ENCODE peak calls at places on chromosomes 13 and 19, in seven cellular contexts. G is kidney tubule cell; V is osteocyte; L is stimulated activated CD8-positive, alpha-beta memory T cell treated with anti-CD3 and anti-CD28 coated beads, Interleukin-7, amount 100 ng/mL, for 1 hour; K is activated T-cell treated with anti-CD3 and anti-CD28 coated beads, Interleukin-2, amount 50 U/mL, for 72 hours; N is hepatic stellate cell; J is DMS153. C is an unnamed sample.

GRCh38 chr13:28299941-28300340 is 161.6 kb downstream of the PAN3 start:
- DNase-seq in N (no peak), V (no peak), G (no peak), K (no peak), J (no peak), L (no peak), C (no peak)

GRCh38 chr13:99151516-99151915 is 49.1 kb upstream of the UBAC2 start:
- DNase-seq in L (no peak), K (peak), G (peak), V (no peak), J (no peak), N (peak), C (no peak)

GRCh38 chr19:4909172-4909896 is at the start of gene UHRF1:
- DNase-seq in L (no peak), N (peak), J (peak), K (peak), G (peak), V (no peak), C (peak)

GRCh38 chr13:70457474-70457873 is 349.2 kb upstream of the KLHL1 start:
- DNase-seq in V (no peak), K (no peak), N (no peak), J (no peak), L (no peak), G (peak), C (no peak)

GRCh38 chr19:5690955-5691204 is 785 bp downstream of the RPL36 start:
- DNase-seq in N (no peak), K (peak), L (no peak), V (no peak), G (no peak), J (no peak), C (no peak)

GRCh38 chr19:8336665-8337064 is 6.4 kb downstream of the KANK3 start:
- DNase-seq in G (no peak), J (no peak), K (no peak), N (no peak), L (no peak), V (no peak), C (no peak)

GRCh38 chr13:93687261-93687660 is 460.7 kb downstream of the GPC6 start:
- DNase-seq in L (no peak), V (no peak), J (no peak), G (no peak), N (no peak), K (no peak), C (no peak)

GRCh38 chr13:86922936-86923335 is 748.2 kb upstream of the SLITRK5 start:
- DNase-seq in G (no peak), V (no peak), J (no peak), L (no peak), N (no peak), K (no peak), C (peak)

GRCh38 chr13:59424661-59425060 is 739.1 kb downstream of the DIAPH3 start:
- DNase-seq in K (no peak), N (no peak), G (peak), J (no peak), V (no peak), L (no peak), C (no peak)

GRCh38 chr13:41332829-41333228 is 21.8 kb downstream of the NAA16 start:
- DNase-seq in K (no peak), V (no peak), J (no peak), L (no peak), G (no peak), N (no peak), C (no peak)

GRCh38 chr19:41434450-41434849 is 5.3 kb downstream of the DMAC2 start:
- DNase-seq in N (no peak), K (no peak), V (no peak), J (no peak), L (no peak), G (no peak), C (no peak)

GRCh38 chr19:35090160-35090794 is 25.3 kb upstream of the FXYD3 start:
- DNase-seq in L (no peak), K (peak), N (peak), V (no peak), J (peak), G (peak), C (peak)

GRCh38 chr13:76594435-76594834 is 291.8 kb downstream of the KCTD12 start:
- DNase-seq in V (no peak), N (no peak), G (no peak), L (no peak), K (no peak), J (no peak), C (no peak)

GRCh38 chr19:5292843-5293606 is 47.6 kb downstream of the PTPRS start:
- DNase-seq in J (peak), K (peak), V (peak), L (no peak), G (peak), N (peak), C (peak)

GRCh38 chr13:48661112-48661511 is 7.4 kb downstream of the CYSLTR2 start:
- DNase-seq in L (no peak), K (no peak), G (no peak), N (no peak), J (no peak), V (no peak), C (no peak)

GRCh38 chr19:38047641-38048040 is 140.6 kb downstream of the SIPA1L3 start:
- DNase-seq in G (no peak), J (no peak), N (no peak), V (no peak), L (no peak), K (no peak), C (no peak)

GRCh38 chr19:33390908-33391630 is 17.6 kb downstream of the CEBPG start:
- DNase-seq in L (no peak), J (no peak), G (no peak), N (no peak), K (no peak), V (no peak), C (no peak)

GRCh38 chr19:42048992-42049391 is 21.0 kb downstream of the GRIK5 start:
- DNase-seq in G (no peak), L (no peak), J (peak), K (no peak), V (no peak), N (no peak), C (no peak)

GRCh38 chr19:47221080-47221841 is 9.7 kb downstream of the BBC3 start:
- DNase-seq in K (no peak), N (no peak), G (no peak), J (no peak), V (no peak), L (no peak), C (no peak)

GRCh38 chr13:88339271-88339741 is 668.1 kb downstream of the SLITRK5 start:
- DNase-seq in J (no peak), K (no peak), G (no peak), N (no peak), V (no peak), L (no peak), C (peak)

GRCh38 chr19:34480491-34480890 is 1.1 kb upstream of the WTIP start:
- DNase-seq in L (no peak), N (no peak), V (no peak), K (no peak), J (no peak), G (no peak), C (peak)

GRCh38 chr19:40662925-40663711 is 27.3 kb downstream of the NUMBL start:
- DNase-seq in G (peak), J (peak), N (peak), V (peak), K (peak), L (peak), C (peak)

GRCh38 chr13:32639502-32640105 is 53.4 kb downstream of the PDS5B start:
- DNase-seq in G (peak), V (no peak), N (peak), L (peak), K (peak), J (no peak), C (peak)

GRCh38 chr13:46160474-46161066 is 21.4 kb downstream of the LCP1 start:
- DNase-seq in V (no peak), K (peak), L (no peak), J (no peak), N (peak), G (peak), C (peak)

GRCh38 chr13:36395280-36395679 is 37.0 kb upstream of the CCNA1 start:
- DNase-seq in N (peak), G (peak), J (no peak), K (no peak), L (no peak), V (no peak), C (peak)

GRCh38 chr19:3678188-3678587 is 22.1 kb downstream of the PIP5K1C start:
- DNase-seq in V (no peak), K (no peak), J (no peak), G (no peak), L (no peak), N (no peak), C (no peak)

GRCh38 chr19:32748497-32748896 is 28.9 kb downstream of the TDRD12 start:
- DNase-seq in N (no peak), V (no peak), J (no peak), K (no peak), L (no peak), G (no peak), C (no peak)

GRCh38 chr19:7246601-7247000 is 47.6 kb downstream of the INSR start:
- DNase-seq in G (no peak), K (no peak), L (no peak), N (no peak), V (no peak), J (no peak), C (no peak)

GRCh38 chr19:4007836-4008539 is 452 bp downstream of the PIAS4 start:
- DNase-seq in J (no peak), L (no peak), V (no peak), G (no peak), K (peak), N (peak), C (peak)

GRCh38 chr13:109101550-109102144 is 472.2 kb downstream of the MYO16 start:
- DNase-seq in J (no peak), L (no peak), K (no peak), V (no peak), N (no peak), G (no peak), C (no peak)

GRCh38 chr13:102402292-102402691 is 444 bp upstream of the FGF14 start:
- DNase-seq in J (no peak), N (peak), L (no peak), G (peak), V (no peak), K (peak), C (peak)

GRCh38 chr13:35378939-35379338 is 97.5 kb downstream of the MAB21L1 start:
- DNase-seq in V (no peak), J (no peak), K (no peak), G (no peak), L (no peak), N (no peak), C (no peak)

C was measured in left kidney.